ENCODE peak calls at places on chromosomes 12 and 14, in six cellular contexts. C is spleen; A is CD4-positive, CD25-positive, alpha-beta regulatory T cell; J is CD8-positive, alpha-beta memory T cell; D is H9; U is left lung. W is an unnamed sample. For H3K4me1, the result is how much of the 10 kb centered on the place peaks cover.

GRCh38 chr12:93624595-93625294 is 52.3 kb downstream of the SOCS2 start:
- DNase-seq in J (no peak), D (peak), U (no peak), A (no peak), C (no peak), W (no peak)

GRCh38 chr14:32015166-32015565 is 61.9 kb upstream of the ARHGAP5 start:
- DNase-seq in C (no peak), J (no peak), U (no peak), D (no peak), A (no peak), W (no peak)

GRCh38 chr12:107990325-107990724 is 138.8 kb upstream of the WSCD2 start:
- DNase-seq in U (no peak), J (peak), D (peak), A (peak), C (no peak), W (no peak)

GRCh38 chr12:92210062-92210461 is 64.4 kb upstream of the BTG1 start:
- DNase-seq in U (no peak), D (no peak), C (no peak), J (peak), A (peak), W (no peak)

GRCh38 chr12:53067074-53067992 is 11.9 kb downstream of the SPRYD3 start:
- DNase-seq in D (no peak), U (no peak), J (no peak), C (no peak), A (no peak), W (no peak)

GRCh38 chr12:105773501-105773900 is 365.3 kb downstream of the NUAK1 start:
- DNase-seq in C (no peak), A (no peak), D (no peak), J (no peak), U (no peak), W (no peak)

GRCh38 chr14:55892906-55893305 is 225.3 kb upstream of the PELI2 start:
- DNase-seq in J (no peak), U (no peak), D (no peak), C (no peak), A (no peak), W (no peak)

GRCh38 chr14:22428681-22429315 is 160.2 kb downstream of the DAD1 start:
- DNase-seq in C (no peak), D (no peak), U (no peak), A (no peak), J (no peak), W (no peak)

GRCh38 chr12:47838286-47838931 is 18.7 kb upstream of the HDAC7 start:
- DNase-seq in J (no peak), C (no peak), U (no peak), A (peak), D (peak), W (no peak)

DNA sequence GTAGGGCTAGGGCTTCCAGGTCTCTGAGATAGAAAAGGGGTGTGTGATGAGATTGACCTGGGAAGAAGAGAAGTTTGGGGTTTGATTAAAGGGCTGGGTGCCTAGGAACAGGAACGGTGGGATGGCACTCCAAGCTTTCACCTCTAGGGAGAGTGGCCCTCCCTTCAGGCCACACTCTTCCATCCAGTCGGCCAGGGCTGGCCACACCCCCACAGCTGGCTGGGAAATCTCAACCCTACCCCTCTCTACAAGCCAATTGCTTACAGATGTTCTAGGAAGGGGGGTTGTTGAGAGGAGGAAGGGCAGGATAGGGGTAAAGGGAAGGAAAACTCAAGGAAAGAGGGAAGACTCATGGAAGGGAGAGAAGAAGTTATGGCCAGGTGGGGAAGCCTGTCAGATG is 6.6 kb upstream of the ITGA5 start:
- DNase-seq in U (no peak), C (no peak), A (no peak), D (peak), J (no peak), W (no peak)
- H3K4me1 ChIP-seq in U (under half), C (under half), A (under half), D (under half), J (under half), W (half or more)

GRCh38 chr12:57522887-57523705 is 472 bp downstream of the MBD6 start:
- DNase-seq in C (peak), U (peak), A (peak), J (no peak), D (no peak), W (no peak)
- H3K4me1 ChIP-seq in C (half or more), U (under half), A (half or more), J (half or more), D (under half), W (under half)

GRCh38 chr14:105482486-105483110 is 4.1 kb upstream of the CRIP1 start:
- DNase-seq in J (no peak), D (no peak), U (no peak), C (no peak), A (no peak), W (no peak)

GRCh38 chr14:105481886-105482454 is 4.7 kb upstream of the CRIP1 start:
- DNase-seq in D (peak), A (peak), U (peak), J (peak), C (peak), W (peak)

GRCh38 chr14:105479438-105480164 is 5.0 kb downstream of the CRIP2 start:
- DNase-seq in J (peak), C (no peak), D (no peak), A (no peak), U (no peak), W (no peak)

GRCh38 chr14:105480165-105480564 is 5.5 kb downstream of the CRIP2 start:
- DNase-seq in A (no peak), D (no peak), C (no peak), U (no peak), J (peak), W (no peak)

DNA sequence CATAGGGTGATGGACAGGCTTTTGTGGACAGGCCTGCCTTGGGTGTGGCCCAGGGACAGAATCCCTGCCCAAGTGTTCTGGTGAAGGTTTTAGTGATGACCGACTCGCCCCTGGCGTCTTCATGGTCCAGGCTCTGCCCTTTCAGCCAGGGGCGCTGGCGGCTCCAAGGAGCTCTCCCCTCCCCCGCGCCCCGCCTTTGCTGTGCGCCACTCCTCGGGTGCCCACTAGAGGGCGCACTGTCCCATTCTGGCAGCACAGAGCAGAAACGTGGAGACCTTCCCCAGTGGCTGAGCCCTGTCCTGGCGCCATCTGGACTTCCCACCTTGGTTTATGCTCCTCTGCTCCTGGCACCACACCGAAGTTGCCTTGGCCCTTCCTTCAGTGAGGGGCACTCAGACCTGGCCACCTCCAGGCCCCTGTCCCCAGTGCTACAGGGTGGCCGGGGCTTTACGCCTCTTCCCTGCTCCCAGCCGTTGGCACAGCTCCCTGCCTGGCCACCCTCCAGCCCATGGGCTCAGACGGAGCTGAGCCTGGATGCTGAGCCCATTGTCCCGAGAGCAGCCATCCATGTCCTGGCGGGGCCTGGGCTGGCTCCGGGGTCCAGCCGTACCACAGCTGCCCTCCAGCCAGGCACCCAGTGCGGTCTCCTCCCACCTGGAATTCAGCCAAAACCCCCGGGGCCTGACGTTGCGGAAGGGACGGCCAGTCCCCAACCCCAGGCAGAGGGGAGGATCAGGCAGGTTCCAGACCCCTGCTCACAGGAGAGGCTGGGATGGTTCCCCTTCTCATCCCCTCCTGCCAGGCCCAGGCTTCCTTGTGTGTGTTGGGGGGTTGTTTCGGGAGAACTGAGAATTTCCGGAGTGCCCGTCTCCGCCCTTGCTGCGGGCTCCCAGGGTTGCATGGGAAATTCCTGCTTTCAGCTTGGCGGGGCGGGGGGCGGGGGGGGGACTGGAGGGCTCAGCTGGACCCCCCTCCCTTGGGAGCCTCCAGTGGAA is 5.6 kb upstream of the CRIP1 start:
- DNase-seq in U (peak), J (peak), C (peak), D (peak), A (peak), W (peak)
- H3K4me1 ChIP-seq in U (half or more), J (half or more), C (half or more), D (under half), A (half or more), W (under half)

GRCh38 chr14:52052289-52052943 is 16.4 kb downstream of the NID2 start:
- DNase-seq in J (no peak), A (no peak), U (no peak), C (no peak), D (no peak), W (no peak)

GRCh38 chr14:52051251-52051650 is 17.6 kb downstream of the NID2 start:
- DNase-seq in C (no peak), D (no peak), U (no peak), J (no peak), A (no peak), W (no peak)

GRCh38 chr14:52051861-52052260 is 17.0 kb downstream of the NID2 start:
- DNase-seq in A (no peak), D (no peak), U (no peak), J (no peak), C (no peak), W (no peak)

GRCh38 chr14:52054678-52055077 is 14.2 kb downstream of the NID2 start:
- DNase-seq in J (no peak), C (no peak), A (no peak), U (no peak), D (no peak), W (no peak)

DNA sequence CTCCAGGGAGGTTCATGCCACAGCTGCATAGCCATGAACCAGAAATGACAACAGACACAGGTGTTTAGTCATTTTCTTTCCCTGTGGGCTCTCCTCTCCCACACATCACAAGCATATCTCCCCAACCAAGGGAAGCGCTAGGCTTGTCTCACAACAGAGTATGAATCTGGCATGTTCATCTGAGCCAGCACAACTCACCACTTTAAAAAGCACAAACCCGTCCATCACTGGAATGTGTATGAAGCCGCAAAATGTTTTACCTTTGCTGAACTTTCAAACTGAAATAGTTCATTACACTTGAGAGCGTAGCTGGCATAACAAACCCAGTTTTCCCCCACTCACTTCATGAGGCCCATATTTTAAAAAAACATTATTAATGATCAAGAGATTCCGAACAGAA is 15.9 kb downstream of the NID2 start:
- DNase-seq in C (no peak), U (no peak), D (no peak), J (no peak), A (no peak), W (no peak)
- H3K4me1 ChIP-seq in C (under half), U (under half), D (under half), J (under half), A (under half), W (under half)

GRCh38 chr14:33081259-33081658 is 142.6 kb downstream of the NPAS3 start:
- DNase-seq in D (no peak), A (no peak), C (no peak), U (no peak), J (no peak), W (no peak)

DNA sequence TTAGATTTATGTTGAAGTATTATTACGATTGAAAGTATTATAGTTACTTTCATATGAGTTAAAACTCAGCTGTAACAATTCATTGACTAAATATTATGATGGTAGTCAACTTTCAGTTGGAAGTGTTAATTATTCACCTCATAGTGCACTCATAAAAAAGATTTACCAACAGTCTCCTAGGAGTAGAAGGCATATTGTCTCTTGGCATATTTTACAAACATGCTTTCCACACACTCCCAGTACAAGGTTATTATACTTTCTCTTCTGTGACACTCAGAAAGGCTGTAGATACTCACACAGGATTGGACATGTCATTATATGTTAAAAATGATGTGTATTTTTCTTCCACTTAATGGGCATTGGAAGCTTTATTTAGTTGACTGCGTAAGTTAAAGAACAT is 147.1 kb downstream of the NPAS3 start:
- DNase-seq in C (no peak), D (no peak), J (no peak), A (no peak), U (no peak), W (no peak)
- H3K4me1 ChIP-seq in C (under half), D (under half), J (under half), A (under half), U (under half), W (under half)